ENCODE peak calls at places on chromosome 1, in six cellular contexts. J is tibial artery, D is body of pancreas, B is DND-41, S is A549, L is fibroblast of the aortic adventitia. P is an unnamed sample.

GRCh38 chr1:28592314-28593071 is 428 bp downstream of the RAB42 start:
- DNase-seq in L (no peak), B (no peak), J (no peak), S (no peak), D (no peak), P (no peak)

GRCh38 chr1:161908264-161908663 is 115.4 kb downstream of the OLFML2B start:
- DNase-seq in B (no peak), S (no peak), L (no peak), J (no peak), D (no peak), P (no peak)

GRCh38 chr1:201850053-201850397 is 21.1 kb downstream of the IPO9 start:
- DNase-seq in B (no peak), L (peak), J (peak), S (no peak), D (peak), P (peak)

GRCh38 chr1:112337028-112337531 is 58.9 kb upstream of the CTTNBP2NL start:
- DNase-seq in D (peak), L (peak), S (peak), B (peak), J (peak), P (no peak)

GRCh38 chr1:91884459-91885290 is 1.3 kb downstream of the TGFBR3 start:
- DNase-seq in S (no peak), D (peak), B (no peak), L (peak), J (no peak), P (no peak)

GRCh38 chr1:9422921-9423505 is 116.3 kb upstream of the SLC25A33 start:
- DNase-seq in J (no peak), L (no peak), D (no peak), B (no peak), S (no peak), P (no peak)

GRCh38 chr1:208601569-208601968 is 357.4 kb upstream of the PLXNA2 start:
- DNase-seq in B (no peak), D (no peak), S (no peak), J (no peak), L (peak), P (no peak)

GRCh38 chr1:232273071-232273470 is 356.9 kb downstream of the SIPA1L2 start:
- DNase-seq in D (no peak), L (peak), S (no peak), J (no peak), B (no peak), P (no peak)

GRCh38 chr1:121516279-121516967 is 331.6 kb downstream of the SRGAP2C start:
- DNase-seq in D (peak), J (peak), L (no peak), B (peak), S (no peak), P (no peak)

GRCh38 chr1:93702102-93702827 is 20.6 kb upstream of the BCAR3 start:
- DNase-seq in L (no peak), B (no peak), J (no peak), D (no peak), S (no peak), P (no peak)

GRCh38 chr1:93703649-93704048 is 22.0 kb upstream of the BCAR3 start:
- DNase-seq in B (no peak), J (no peak), L (no peak), S (peak), D (no peak), P (no peak)

GRCh38 chr1:93704063-93704462 is 22.4 kb upstream of the BCAR3 start:
- DNase-seq in S (no peak), J (no peak), B (no peak), D (peak), L (no peak), P (no peak)

GRCh38 chr1:93701619-93702018 is 20.0 kb upstream of the BCAR3 start:
- DNase-seq in L (peak), J (no peak), D (peak), S (peak), B (no peak), P (peak)

DNA sequence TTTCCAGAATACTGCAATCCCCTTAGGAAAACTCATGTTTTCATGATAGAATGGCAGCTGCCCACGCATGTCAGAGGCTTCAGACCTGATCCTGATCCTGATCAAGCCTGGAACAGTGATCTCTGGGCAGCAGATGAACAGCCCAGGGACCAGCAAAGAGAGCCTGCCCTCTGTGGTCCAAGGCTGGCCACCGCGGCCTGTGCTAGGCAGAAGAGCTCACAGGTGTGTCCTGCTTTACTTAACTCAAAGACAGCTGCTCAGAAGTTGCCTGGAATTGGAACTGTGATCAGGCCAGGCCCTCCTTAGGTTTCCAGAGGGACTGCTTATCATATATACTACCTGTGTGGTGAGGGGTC is 21.2 kb upstream of the BCAR3 start:
- DNase-seq in S (no peak), B (no peak), D (no peak), L (no peak), J (no peak), P (no peak)
- TF ChIP-seq CTCF in S (no peak), B (no peak), D (no peak), L (peak), J (no peak), P (peak)

DNA sequence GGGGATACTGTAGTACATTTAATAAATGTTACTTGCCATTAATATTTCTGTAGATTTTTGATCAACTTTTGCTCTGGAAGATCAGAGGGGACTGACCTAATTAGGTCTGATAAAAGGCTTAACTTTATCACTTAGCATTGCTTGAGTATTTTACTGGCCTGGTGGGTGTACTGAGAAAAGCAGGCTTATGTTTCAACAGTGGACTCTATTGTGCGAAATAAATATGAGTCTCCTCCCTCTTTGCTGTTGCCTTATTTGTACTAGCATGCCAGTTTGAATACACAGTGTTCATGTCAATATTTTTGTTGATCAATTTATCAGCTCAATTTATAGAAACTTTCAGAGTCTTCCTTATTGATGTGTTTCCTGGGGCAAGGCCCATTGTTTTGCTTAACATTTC is 49.1 kb downstream of the EBNA1BP2 start:
- DNase-seq in B (no peak), L (no peak), S (no peak), D (no peak), J (no peak), P (no peak)
- H3K4me3 ChIP-seq in B (no peak), L (no peak), S (no peak), D (no peak), J (no peak), P (no peak)

GRCh38 chr1:35454616-35455015 is 102.6 kb downstream of the KIAA0319L start:
- DNase-seq in D (peak), J (no peak), B (no peak), S (no peak), L (peak), P (peak)
- TF ChIP-seq CTCF in D (peak), J (no peak), B (peak), S (no peak), L (peak), P (no peak)

GRCh38 chr1:92957020-92957734 is 4.1 kb downstream of the DIPK1A start:
- DNase-seq in B (no peak), J (no peak), D (no peak), S (no peak), L (no peak), P (no peak)
- H3K4me3 ChIP-seq in B (no peak), J (no peak), D (no peak), S (no peak), L (no peak), P (no peak)

DNA sequence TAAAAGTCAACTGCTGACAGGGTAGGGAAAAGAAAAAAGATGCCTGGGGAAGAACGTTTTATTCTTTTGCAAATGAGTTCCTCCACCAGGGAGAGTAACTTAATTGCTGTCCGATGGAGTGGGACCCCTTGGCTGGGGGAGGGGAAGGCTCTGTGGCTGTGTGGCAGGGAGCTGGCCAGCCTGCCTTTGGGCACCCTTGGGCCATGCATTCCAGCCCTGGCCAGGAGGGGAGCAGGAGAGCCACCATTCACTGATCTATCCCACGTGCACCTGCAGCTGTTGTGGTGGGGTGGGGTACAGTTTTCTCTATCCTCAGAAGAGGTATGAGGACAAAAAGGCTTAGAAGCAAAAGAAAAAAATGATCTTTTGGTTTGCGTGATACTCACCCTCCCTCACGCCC is 116.9 kb downstream of the KCNK1 start:
- DNase-seq in B (no peak), L (no peak), S (no peak), J (no peak), D (no peak), P (no peak)
- TF ChIP-seq CTCF in B (peak), L (peak), S (no peak), J (no peak), D (no peak), P (no peak)

GRCh38 chr1:235278915-235279292 is 49.1 kb downstream of the ARID4B start:
- DNase-seq in S (no peak), D (no peak), J (no peak), L (no peak), B (no peak), P (no peak)
- H3K4me3 ChIP-seq in S (no peak), D (no peak), J (no peak), L (no peak), B (no peak), P (no peak)

DNA sequence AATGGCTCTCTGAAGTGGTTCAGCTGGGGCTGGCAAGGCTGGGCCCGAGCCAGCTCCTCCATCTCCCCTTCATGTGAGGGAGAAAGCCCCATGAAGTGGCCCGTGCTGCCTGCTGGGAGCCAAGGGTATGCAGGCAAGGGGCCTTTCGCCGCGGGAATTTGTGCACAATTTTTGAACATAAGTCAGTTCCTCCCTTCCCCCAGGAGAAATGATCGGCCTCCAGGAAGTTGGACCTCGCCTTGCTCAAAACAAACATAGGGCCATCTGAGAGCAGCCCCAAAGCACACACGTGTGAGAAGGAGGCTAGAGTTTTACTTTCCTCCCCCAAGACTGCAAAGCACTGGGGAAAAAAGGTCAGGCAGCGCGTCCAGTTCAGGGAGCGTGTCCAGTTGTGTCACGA is 64.7 kb downstream of the PRDM16 start:
- DNase-seq in S (no peak), J (no peak), D (peak), B (no peak), L (peak), P (no peak)
- TF ChIP-seq CTCF in S (no peak), J (no peak), D (no peak), B (no peak), L (no peak), P (no peak)

DNA sequence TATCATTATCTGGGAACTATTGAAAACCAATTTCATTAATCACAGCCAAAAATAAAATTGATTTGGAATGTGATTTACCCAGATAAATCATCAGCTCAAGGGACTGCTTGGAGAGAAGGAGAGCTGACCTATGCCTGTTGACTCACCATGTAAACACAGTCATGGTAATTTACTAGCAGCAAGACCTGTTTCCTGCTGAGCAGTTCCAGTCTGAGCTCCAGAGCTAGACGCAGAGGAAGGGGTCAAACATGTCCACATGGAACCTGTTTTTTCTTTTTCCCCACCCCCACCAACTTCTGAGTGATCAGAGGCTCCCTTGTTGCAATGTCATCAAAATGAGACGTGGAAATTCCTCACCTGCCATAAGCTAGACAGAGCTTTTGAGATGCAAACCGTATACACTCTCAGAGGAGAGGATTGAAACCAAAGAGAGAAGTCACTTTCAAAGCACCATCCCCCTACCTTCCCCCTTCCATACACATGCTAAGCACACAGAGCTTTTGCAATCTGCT is 56.0 kb upstream of the PTGFRN start:
- DNase-seq in D (peak), S (peak), J (no peak), B (no peak), L (peak), P (peak)
- H3K4me3 ChIP-seq in D (no peak), S (peak), J (no peak), B (no peak), L (no peak), P (no peak)